ENCODE peak calls at places on chromosomes 12 and 14, in six cellular contexts. X, N, C, Q, G and L are unnamed samples.

GRCh38 chr12:123449103-123449736 is 8.7 kb upstream of the SNRNP35 start:
- DNase-seq in X (no peak), N (no peak), C (no peak), Q (no peak), G (no peak), L (no peak)

GRCh38 chr12:16300706-16301105 is 23.2 kb upstream of the SLC15A5 start:
- DNase-seq in N (no peak), Q (no peak), X (no peak), G (no peak), C (no peak), L (no peak)

GRCh38 chr12:113955109-113955970 is 10.8 kb downstream of the RBM19 start:
- DNase-seq in N (no peak), X (no peak), C (peak; percentile 12), G (no peak), Q (no peak), L (peak; percentile 28)

GRCh38 chr12:15320881-15321280 is 1.4 kb upstream of the PTPRO start:
- DNase-seq in Q (no peak), N (no peak), C (no peak), X (no peak), G (no peak), L (no peak)

GRCh38 chr14:37147310-37147875 is 25.0 kb downstream of the SLC25A21 start:
- DNase-seq in C (no peak), G (peak; percentile 46), N (no peak), Q (no peak), X (no peak), L (no peak)

GRCh38 chr14:91947196-91948184 is at the start of gene FBLN5:
- DNase-seq in Q (peak; percentile 89), N (no peak), C (peak; percentile 56), G (no peak), X (peak; percentile 23), L (peak; percentile 27)

GRCh38 chr12:53380104-53380796 is at the start of gene SP1:
- DNase-seq in G (peak; percentile 83), Q (peak; percentile 94), X (peak; percentile 82), N (peak; percentile 91), C (peak; percentile 89), L (peak; percentile 80)

GRCh38 chr12:43501705-43502104 is 50.3 kb downstream of the ADAMTS20 start:
- DNase-seq in G (peak; percentile 54), X (no peak), N (peak; percentile 49), Q (peak; percentile 2), C (peak; percentile 30), L (peak; percentile 19)

GRCh38 chr14:32709072-32709471 is 229.6 kb upstream of the NPAS3 start:
- DNase-seq in C (peak; percentile 94), X (no peak), N (no peak), Q (peak; percentile 75), G (no peak), L (peak; percentile 74)

GRCh38 chr12:117686911-117687377 is 281.8 kb downstream of the KSR2 start:
- DNase-seq in G (no peak), N (no peak), C (peak; percentile 97), X (no peak), Q (peak; percentile 29), L (peak; percentile 96)

GRCh38 chr12:115574831-115575230 is 702.7 kb downstream of the MED13L start:
- DNase-seq in X (no peak), Q (no peak), N (no peak), C (no peak), G (no peak), L (no peak)

GRCh38 chr14:79631276-79631675 is 580.0 kb downstream of the DIO2 start:
- DNase-seq in C (no peak), G (no peak), N (no peak), Q (no peak), X (no peak), L (no peak)

GRCh38 chr12:104569348-104570173 is 112.8 kb downstream of the CHST11 start:
- DNase-seq in C (no peak), Q (no peak), X (peak; percentile 51), N (peak; percentile 55), G (peak; percentile 98), L (no peak)

GRCh38 chr12:65278576-65279386 is at the start of gene MSRB3:
- DNase-seq in X (peak; percentile 12), C (peak; percentile 78), N (peak; percentile 85), Q (peak; percentile 59), G (no peak), L (peak; percentile 41)

GRCh38 chr14:99524804-99525698 is 43.8 kb downstream of the CCNK start:
- DNase-seq in G (no peak), N (no peak), C (peak; percentile 69), Q (no peak), X (peak; percentile 15), L (peak; percentile 61)

GRCh38 chr12:12266389-12266872 is 413 bp downstream of the LRP6 start:
- DNase-seq in Q (no peak), G (no peak), N (peak; percentile 41), X (no peak), C (no peak), L (no peak)